ENCODE peak calls at places on chromosomes 3 and 15, in nine cellular contexts. I is transverse colon, B is spleen, Z is HepG2, G is GM12878, S is sigmoid colon, X is breast epithelium, M is stomach, P is K562. J is an unnamed sample.

GRCh38 chr3:171165499-171165921 is 139.0 kb upstream of the SLC2A2 start:
- DNase-seq in I (no peak), B (no peak), Z (no peak), G (no peak), S (no peak), X (no peak), M (no peak), P (no peak), J (no peak)

GRCh38 chr15:53716909-53717878 is 42.3 kb downstream of the WDR72 start:
- DNase-seq in I (no peak), B (no peak), Z (peak; percentile 20), G (no peak), S (no peak), X (no peak), M (no peak), P (no peak), J (no peak)

GRCh38 chr3:52006017-52006819 is 10.5 kb upstream of the RPL29 start:
- DNase-seq in I (no peak), B (no peak), Z (no peak), G (no peak), S (no peak), X (no peak), M (no peak), P (peak; percentile 32), J (no peak)

GRCh38 chr3:89113887-89114840 is 6.7 kb downstream of the EPHA3 start:
- DNase-seq in I (peak; percentile 38), B (peak; percentile 82), Z (peak; percentile 20), G (no peak), S (peak; percentile 76), X (peak; percentile 55), M (peak; percentile 63), P (peak; percentile 1), J (peak; percentile 66)

GRCh38 chr3:22862111-22862510 is 341.0 kb upstream of the UBE2E2 start:
- DNase-seq in I (no peak), B (no peak), Z (no peak), G (no peak), S (no peak), X (no peak), M (no peak), P (no peak), J (no peak)

GRCh38 chr3:140176526-140176925 is 241.5 kb downstream of the CLSTN2 start:
- DNase-seq in I (no peak), B (no peak), Z (no peak), G (no peak), S (no peak), X (no peak), M (no peak), P (no peak), J (no peak)

GRCh38 chr3:50165388-50166308 is 10.5 kb downstream of the SEMA3F start:
- DNase-seq in I (no peak), B (no peak), Z (no peak), G (no peak), S (no peak), X (no peak), M (peak; percentile 43), P (no peak), J (no peak)

GRCh38 chr3:113157408-113157980 is 53.9 kb upstream of the BOC start:
- DNase-seq in I (no peak), B (no peak), Z (no peak), G (no peak), S (peak; percentile 92), X (no peak), M (no peak), P (no peak), J (no peak)

GRCh38 chr3:183533410-183534132 is 21.9 kb downstream of the KLHL6 start:
- DNase-seq in I (peak; percentile 52), B (no peak), Z (no peak), G (no peak), S (no peak), X (no peak), M (no peak), P (peak; percentile 71), J (no peak)

GRCh38 chr3:24451461-24452099 is 43.1 kb downstream of the THRB start:
- DNase-seq in I (peak; percentile 60), B (no peak), Z (peak; percentile 99), G (no peak), S (no peak), X (no peak), M (no peak), P (no peak), J (no peak)

GRCh38 chr3:108053025-108053424 is 37.8 kb downstream of the CD47 start:
- DNase-seq in I (no peak), B (no peak), Z (no peak), G (no peak), S (no peak), X (peak; percentile 61), M (peak; percentile 86), P (no peak), J (peak; percentile 87)

GRCh38 chr15:31457631-31458526 is 131.2 kb downstream of the KLF13 start:
- DNase-seq in I (no peak), B (peak; percentile 69), Z (no peak), G (no peak), S (no peak), X (no peak), M (peak; percentile 23), P (no peak), J (no peak)

DNA sequence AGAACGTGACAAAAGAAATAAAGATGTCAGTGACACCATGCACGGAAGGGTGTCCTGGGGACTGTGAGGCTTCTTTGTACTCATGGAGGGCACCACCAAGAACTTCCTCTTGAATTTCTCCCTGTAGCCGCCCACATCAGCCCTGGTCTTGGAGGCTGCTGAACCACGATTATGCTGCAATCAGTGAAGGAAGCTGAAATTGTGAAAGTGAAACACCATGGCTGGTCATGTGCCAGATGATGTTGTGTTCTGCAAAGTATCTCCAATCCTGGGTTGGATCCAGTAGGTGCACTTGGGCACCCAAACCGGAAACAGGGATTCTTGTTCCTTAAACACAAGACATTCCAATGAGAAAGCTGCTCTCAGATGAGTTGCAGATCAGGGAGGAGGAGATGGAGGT is 104.4 kb upstream of the GOLGA6L6 start:
- DNase-seq in I (peak; percentile 31), B (peak; percentile 75), Z (no peak), G (peak; percentile 11), S (peak; percentile 73), X (peak; percentile 54), M (no peak), P (no peak), J (no peak)
- H3K9me3 ChIP-seq in I (no peaks in the 10 kb centered on the region), B (no peaks in the 10 kb centered on the region), Z (no peaks in the 10 kb centered on the region), G (no peaks in the 10 kb centered on the region), S (no peaks in the 10 kb centered on the region), X (no peaks in the 10 kb centered on the region), M (peaks cover 4% of the 10 kb centered on the region), P (no peaks in the 10 kb centered on the region), J (no peaks in the 10 kb centered on the region)

GRCh38 chr15:40082195-40082868 is 26.3 kb downstream of the BMF start:
- DNase-seq in I (peak; percentile 74), B (peak; percentile 85), Z (no peak), G (no peak), S (no peak), X (no peak), M (no peak), P (no peak), J (no peak)

GRCh38 chr15:40087095-40087805 is 21.4 kb downstream of the BMF start:
- DNase-seq in I (no peak), B (peak; percentile 37), Z (no peak), G (no peak), S (peak; percentile 34), X (no peak), M (no peak), P (no peak), J (no peak)

GRCh38 chr15:40083756-40084101 is 24.9 kb downstream of the BMF start:
- DNase-seq in I (no peak), B (no peak), Z (peak; percentile 58), G (no peak), S (no peak), X (no peak), M (no peak), P (no peak), J (no peak)

GRCh38 chr15:40084657-40085056 is 24.0 kb downstream of the BMF start:
- DNase-seq in I (no peak), B (peak; percentile 40), Z (no peak), G (no peak), S (no peak), X (no peak), M (no peak), P (no peak), J (no peak)

DNA sequence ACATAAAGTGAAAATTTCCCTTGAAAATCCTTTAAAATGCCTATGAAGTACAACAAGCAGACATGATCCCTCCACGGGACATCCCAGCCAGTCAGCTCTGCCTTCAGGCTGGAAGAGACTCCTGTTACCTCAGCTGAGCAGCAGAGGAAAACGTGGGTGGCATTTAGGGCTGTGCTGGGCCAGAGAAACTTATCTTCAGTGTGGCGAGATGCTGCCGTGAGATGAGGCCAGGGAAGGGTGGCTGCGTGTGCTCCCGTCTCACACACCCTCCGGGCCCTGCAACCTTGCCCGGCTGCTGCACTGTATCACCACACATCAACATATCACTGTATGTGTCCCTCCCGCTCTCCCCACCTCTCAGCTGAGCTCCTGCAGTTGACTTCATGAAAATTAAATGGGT is 23.5 kb downstream of the BMF start:
- DNase-seq in I (no peak), B (peak; percentile 49), Z (no peak), G (no peak), S (no peak), X (no peak), M (no peak), P (peak; percentile 28), J (no peak)
- TF ChIP-seq POLR2AphosphoS5 in I (no peak), B (no peak), Z (no peak), G (no peak), S (no peak), X (no peak), M (no peak), P (no peak), J (no peak)

GRCh38 chr15:72117698-72118399 is at the start of gene MYO9A:
- DNase-seq in I (peak; percentile 99), B (peak; percentile 99), Z (peak; percentile 97), G (peak; percentile 96), S (peak; percentile 98), X (peak; percentile 100), M (peak; percentile 98), P (peak; percentile 98), J (peak; percentile 98)
- H3K36me3 ChIP-seq in I (no peaks in the 10 kb centered on the region), B (no peaks in the 10 kb centered on the region), Z (no peaks in the 10 kb centered on the region), G (no peaks in the 10 kb centered on the region), S (no peaks in the 10 kb centered on the region), X (no peaks in the 10 kb centered on the region), M (no peaks in the 10 kb centered on the region), P (no peaks in the 10 kb centered on the region), J (no peaks in the 10 kb centered on the region)

DNA sequence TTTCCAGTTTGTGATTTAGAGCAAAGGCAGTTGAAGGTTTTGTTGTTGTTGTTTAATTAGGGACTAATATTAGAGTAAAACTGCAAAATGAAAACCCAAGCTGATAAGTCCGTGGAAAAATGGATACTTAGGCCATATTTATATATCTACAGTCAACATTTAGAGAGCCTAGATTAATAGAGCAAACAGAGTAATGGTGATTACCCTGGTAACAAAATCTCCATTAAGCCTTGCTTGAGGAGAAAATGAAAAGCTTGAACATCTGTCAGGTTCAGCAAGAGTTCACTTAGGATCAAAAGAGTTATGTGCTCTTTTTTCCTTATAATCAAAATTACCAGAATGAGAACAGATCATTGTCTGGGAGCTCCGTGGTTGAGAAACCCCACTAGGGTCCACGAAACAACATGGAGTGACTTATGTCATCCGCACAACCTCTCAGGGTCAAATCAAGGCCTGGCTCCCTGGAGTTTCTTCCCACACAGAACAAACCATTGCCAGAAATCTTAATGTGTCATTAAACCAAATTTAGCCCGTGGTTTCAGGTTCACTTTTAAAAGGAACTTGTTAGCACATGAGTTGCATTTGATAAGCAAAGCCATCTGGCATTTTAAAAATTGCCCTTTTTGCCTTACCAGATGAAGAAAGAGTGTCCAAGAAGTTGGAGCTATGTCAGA is 381.2 kb downstream of the GABRB3 start:
- DNase-seq in I (no peak), B (no peak), Z (no peak), G (no peak), S (no peak), X (no peak), M (no peak), P (no peak), J (no peak)
- H3K9me3 ChIP-seq in I (peaks cover 4% of the 10 kb centered on the region), B (peaks cover 15% of the 10 kb centered on the region), Z (peaks cover 96% of the 10 kb centered on the region), G (no peaks in the 10 kb centered on the region), S (no peaks in the 10 kb centered on the region), X (no peaks in the 10 kb centered on the region), M (no peaks in the 10 kb centered on the region), P (no peaks in the 10 kb centered on the region), J (no peaks in the 10 kb centered on the region)

GRCh38 chr15:39591141-39591895 is 10.4 kb downstream of the THBS1 start:
- DNase-seq in I (peak; percentile 13), B (no peak), Z (no peak), G (no peak), S (no peak), X (no peak), M (no peak), P (no peak), J (no peak)
- TF ChIP-seq POLR2AphosphoS5 in I (peak; percentile 5), B (no peak), Z (no peak), G (no peak), S (no peak), X (no peak), M (no peak), P (no peak), J (no peak)